ENCODE peak calls at places on chromosomes 6 and 20, in six cellular contexts. C is neural crest cell; P is stimulated activated CD8-positive, alpha-beta memory T cell treated with anti-CD3 and anti-CD28 coated beads, Interleukin-2, amount 100 ng/mL, for 48 hours; N is CD4-positive, alpha-beta T cell; S is brain microvascular endothelial cell; B is cardiac fibroblast. K is an unnamed sample.

GRCh38 chr6:53734473-53735299 is 60.1 kb upstream of the LRRC1 start:
- DNase-seq in P (peak), S (peak), N (no peak), B (peak), C (peak), K (peak)

GRCh38 chr20:33515569-33516216 is 25.8 kb downstream of the CBFA2T2 start:
- DNase-seq in S (no peak), N (no peak), B (peak), C (no peak), P (no peak), K (no peak)

GRCh38 chr6:157980288-157981131 is 1.2 kb upstream of the SYNJ2 start:
- DNase-seq in N (no peak), S (no peak), C (no peak), B (no peak), P (no peak), K (no peak)

GRCh38 chr20:2713285-2713684 is 20.7 kb downstream of the EBF4 start:
- DNase-seq in P (no peak), B (no peak), C (no peak), N (no peak), S (no peak), K (no peak)

GRCh38 chr6:102485480-102485879 is 1092.0 kb downstream of the GRIK2 start:
- DNase-seq in B (no peak), N (no peak), C (no peak), P (no peak), S (no peak), K (no peak)

GRCh38 chr20:33433875-33434274 is 9.7 kb downstream of the SNTA1 start:
- DNase-seq in P (no peak), C (no peak), B (no peak), N (no peak), S (no peak), K (no peak)

GRCh38 chr6:34486106-34486740 is 20.3 kb downstream of the PACSIN1 start:
- DNase-seq in N (no peak), C (no peak), P (no peak), S (no peak), B (no peak), K (no peak)

GRCh38 chr6:152587473-152587872 is 49.7 kb downstream of the SYNE1 start:
- DNase-seq in P (no peak), B (no peak), C (no peak), N (no peak), S (no peak), K (no peak)

GRCh38 chr6:45610374-45610773 is 232.6 kb upstream of the SUPT3H start:
- DNase-seq in P (no peak), N (no peak), S (no peak), B (no peak), C (no peak), K (no peak)

GRCh38 chr6:160975111-160975510 is 16.5 kb upstream of the MAP3K4 start:
- DNase-seq in B (no peak), P (no peak), C (no peak), N (no peak), S (no peak), K (no peak)

GRCh38 chr6:122735618-122736017 is 43.9 kb upstream of the FABP7 start:
- DNase-seq in S (no peak), C (no peak), N (no peak), B (no peak), P (no peak), K (no peak)

GRCh38 chr20:18657575-18657974 is 69.7 kb downstream of the DTD1 start:
- DNase-seq in P (no peak), C (no peak), N (no peak), B (peak), S (peak), K (peak)

GRCh38 chr6:4055420-4056041 is 23.4 kb downstream of the FAM217A start:
- DNase-seq in S (peak), P (no peak), N (no peak), B (peak), C (no peak), K (peak)

GRCh38 chr6:37459981-37460800 is 27.2 kb downstream of the CMTR1 start:
- DNase-seq in B (no peak), S (no peak), C (no peak), P (no peak), N (no peak), K (peak)

K was measured in choroid plexus epithelial cell.